ENCODE peak calls at places on chromosomes 6 and 20, in four cellular contexts. One of them, this sample, is unnamed.

GRCh38 chr6:44092312-44092884 is 34.9 kb downstream of the MRPL14 start:
- DNase-seq in bronchial epithelial cell: no peak
- DNase-seq in non-pigmented ciliary epithelial cell: no peak
- DNase-seq in AG08396: no peak
- DNase-seq in this sample: no peak

GRCh38 chr6:33748851-33749250 is 2.1 kb upstream of the IP6K3 start:
- DNase-seq in bronchial epithelial cell: no peak
- DNase-seq in non-pigmented ciliary epithelial cell: no peak
- DNase-seq in AG08396: no peak
- DNase-seq in this sample: no peak

GRCh38 chr20:37276494-37277252 is 12.8 kb upstream of the MANBAL start:
- DNase-seq in AG08396: peak
- DNase-seq in non-pigmented ciliary epithelial cell: peak
- DNase-seq in bronchial epithelial cell: peak
- DNase-seq in this sample: peak

GRCh38 chr20:57432874-57433491 is 41.8 kb downstream of the RBM38 start:
- DNase-seq in AG08396: no peak
- DNase-seq in non-pigmented ciliary epithelial cell: no peak
- DNase-seq in bronchial epithelial cell: peak
- DNase-seq in this sample: peak

GRCh38 chr6:64930664-64931063 is 776.4 kb downstream of the EYS start:
- DNase-seq in non-pigmented ciliary epithelial cell: no peak
- DNase-seq in bronchial epithelial cell: no peak
- DNase-seq in AG08396: no peak
- DNase-seq in this sample: no peak

GRCh38 chr6:144064402-144064830 is 31.0 kb downstream of the SF3B5 start:
- DNase-seq in non-pigmented ciliary epithelial cell: no peak
- DNase-seq in bronchial epithelial cell: no peak
- DNase-seq in AG08396: peak
- DNase-seq in this sample: no peak

GRCh38 chr6:149941583-149942460 is at the start of gene ULBP2:
- DNase-seq in AG08396: peak
- DNase-seq in non-pigmented ciliary epithelial cell: peak
- DNase-seq in bronchial epithelial cell: peak
- DNase-seq in this sample: peak

GRCh38 chr20:19932170-19932667 is 84.9 kb upstream of the NAA20 start:
- DNase-seq in non-pigmented ciliary epithelial cell: peak
- DNase-seq in AG08396: peak
- DNase-seq in bronchial epithelial cell: no peak
- DNase-seq in this sample: no peak

GRCh38 chr20:35339007-35339406 is 46.8 kb upstream of the FAM83C start:
- DNase-seq in non-pigmented ciliary epithelial cell: peak
- DNase-seq in bronchial epithelial cell: peak
- DNase-seq in AG08396: peak
- DNase-seq in this sample: peak

GRCh38 chr6:87277123-87277522 is 45.3 kb upstream of the SMIM8 start:
- DNase-seq in AG08396: no peak
- DNase-seq in bronchial epithelial cell: peak
- DNase-seq in non-pigmented ciliary epithelial cell: no peak
- DNase-seq in this sample: no peak

GRCh38 chr6:107682721-107683120 is 141.4 kb downstream of the SCML4 start:
- DNase-seq in AG08396: no peak
- DNase-seq in non-pigmented ciliary epithelial cell: no peak
- DNase-seq in bronchial epithelial cell: no peak
- DNase-seq in this sample: no peak

GRCh38 chr20:33490934-33491656 is 1.2 kb downstream of the CBFA2T2 start:
- DNase-seq in non-pigmented ciliary epithelial cell: no peak
- DNase-seq in bronchial epithelial cell: peak
- DNase-seq in AG08396: no peak
- DNase-seq in this sample: no peak

GRCh38 chr20:36587388-36588136 is 14.2 kb downstream of the TGIF2 start:
- DNase-seq in non-pigmented ciliary epithelial cell: no peak
- DNase-seq in bronchial epithelial cell: no peak
- DNase-seq in AG08396: no peak
- DNase-seq in this sample: no peak

GRCh38 chr6:25676775-25677174 is 24.8 kb downstream of the SCGN start:
- DNase-seq in AG08396: no peak
- DNase-seq in bronchial epithelial cell: no peak
- DNase-seq in non-pigmented ciliary epithelial cell: no peak
- DNase-seq in this sample: no peak

GRCh38 chr20:46970937-46971630 is 76.4 kb downstream of the EYA2 start:
- DNase-seq in bronchial epithelial cell: peak
- DNase-seq in AG08396: peak
- DNase-seq in non-pigmented ciliary epithelial cell: peak
- DNase-seq in this sample: no peak

GRCh38 chr6:109454483-109455160 is 950 bp downstream of the MICAL1 start:
- DNase-seq in AG08396: peak
- DNase-seq in bronchial epithelial cell: no peak
- DNase-seq in non-pigmented ciliary epithelial cell: no peak
- DNase-seq in this sample: no peak

GRCh38 chr6:14897836-14898235 is 348.0 kb upstream of the JARID2 start:
- DNase-seq in bronchial epithelial cell: no peak
- DNase-seq in non-pigmented ciliary epithelial cell: no peak
- DNase-seq in AG08396: no peak
- DNase-seq in this sample: no peak

GRCh38 chr20:13099676-13100075 is 90.9 kb downstream of the SPTLC3 start:
- DNase-seq in bronchial epithelial cell: peak
- DNase-seq in AG08396: no peak
- DNase-seq in non-pigmented ciliary epithelial cell: no peak
- DNase-seq in this sample: peak

GRCh38 chr20:59004763-59005522 is 2.1 kb downstream of the CTSZ start:
- DNase-seq in AG08396: no peak
- DNase-seq in bronchial epithelial cell: no peak
- DNase-seq in non-pigmented ciliary epithelial cell: no peak
- DNase-seq in this sample: no peak

GRCh38 chr20:54140927-54141566 is 32.7 kb downstream of the CYP24A1 start:
- DNase-seq in AG08396: peak
- DNase-seq in non-pigmented ciliary epithelial cell: no peak
- DNase-seq in bronchial epithelial cell: peak
- DNase-seq in this sample: peak

GRCh38 chr6:41684311-41685182 is 46.3 kb downstream of the MDFI start:
- DNase-seq in non-pigmented ciliary epithelial cell: no peak
- DNase-seq in AG08396: no peak
- DNase-seq in bronchial epithelial cell: no peak
- DNase-seq in this sample: no peak

GRCh38 chr20:41059236-41059635 is 30.6 kb downstream of the TOP1 start:
- DNase-seq in bronchial epithelial cell: no peak
- DNase-seq in non-pigmented ciliary epithelial cell: no peak
- DNase-seq in AG08396: no peak
- DNase-seq in this sample: no peak

GRCh38 chr20:50953196-50953595 is 5.1 kb downstream of the DPM1 start:
- DNase-seq in bronchial epithelial cell: no peak
- DNase-seq in non-pigmented ciliary epithelial cell: no peak
- DNase-seq in AG08396: no peak
- DNase-seq in this sample: no peak

GRCh38 chr6:21678990-21679389 is 85.4 kb downstream of the SOX4 start:
- DNase-seq in non-pigmented ciliary epithelial cell: peak
- DNase-seq in AG08396: peak
- DNase-seq in bronchial epithelial cell: peak
- DNase-seq in this sample: peak

GRCh38 chr20:11204926-11205768 is 531.3 kb upstream of the JAG1 start:
- DNase-seq in AG08396: peak
- DNase-seq in bronchial epithelial cell: peak
- DNase-seq in non-pigmented ciliary epithelial cell: no peak
- DNase-seq in this sample: peak

GRCh38 chr20:59485576-59486250 is 118.6 kb upstream of the PHACTR3 start:
- DNase-seq in non-pigmented ciliary epithelial cell: no peak
- DNase-seq in AG08396: no peak
- DNase-seq in bronchial epithelial cell: no peak
- DNase-seq in this sample: no peak

GRCh38 chr20:20491110-20491783 is 123.3 kb downstream of the INSM1 start:
- DNase-seq in non-pigmented ciliary epithelial cell: peak
- DNase-seq in AG08396: no peak
- DNase-seq in bronchial epithelial cell: peak
- DNase-seq in this sample: no peak

GRCh38 chr20:58014628-58015315 is 213.7 kb downstream of the ANKRD60 start:
- DNase-seq in bronchial epithelial cell: peak
- DNase-seq in non-pigmented ciliary epithelial cell: no peak
- DNase-seq in AG08396: no peak
- DNase-seq in this sample: no peak

GRCh38 chr6:33758807-33759206 is 12.1 kb upstream of the IP6K3 start:
- DNase-seq in AG08396: no peak
- DNase-seq in bronchial epithelial cell: peak
- DNase-seq in non-pigmented ciliary epithelial cell: no peak
- DNase-seq in this sample: no peak

GRCh38 chr20:2112910-2113309 is 11.3 kb downstream of the STK35 start:
- DNase-seq in bronchial epithelial cell: no peak
- DNase-seq in non-pigmented ciliary epithelial cell: no peak
- DNase-seq in AG08396: no peak
- DNase-seq in this sample: no peak

GRCh38 chr20:16916165-16916564 is 168.0 kb downstream of the OTOR start:
- DNase-seq in bronchial epithelial cell: no peak
- DNase-seq in non-pigmented ciliary epithelial cell: no peak
- DNase-seq in AG08396: no peak
- DNase-seq in this sample: no peak

This sample was measured in PC-9.